ENCODE peak calls at places on chromosomes 4 and X, in five cellular contexts. One of them, this sample, is unnamed.

GRCh38 chrX:17860179-17860780 is 818 bp downstream of the RAI2 start:
- DNase-seq in B cell: no peak
- DNase-seq in A172: no peak
- DNase-seq in HFF-Myc: no peak
- DNase-seq in amniotic epithelial cell: no peak
- DNase-seq in this sample: no peak

GRCh38 chr4:21765810-21766407 is 182.7 kb downstream of the KCNIP4 start:
- DNase-seq in HFF-Myc: no peak
- DNase-seq in B cell: no peak
- DNase-seq in amniotic epithelial cell: peak
- DNase-seq in A172: peak
- DNase-seq in this sample: peak

GRCh38 chr4:118894034-118894433 is 5.4 kb downstream of the SYNPO2 start:
- DNase-seq in B cell: no peak
- DNase-seq in amniotic epithelial cell: no peak
- DNase-seq in HFF-Myc: no peak
- DNase-seq in A172: no peak
- DNase-seq in this sample: no peak

GRCh38 chr4:7029921-7030320 is 13.3 kb upstream of the TADA2B start:
- DNase-seq in B cell: peak
- DNase-seq in amniotic epithelial cell: no peak
- DNase-seq in HFF-Myc: no peak
- DNase-seq in A172: no peak
- DNase-seq in this sample: no peak

GRCh38 chr4:91840359-91840758 is 463.4 kb upstream of the GRID2 start:
- DNase-seq in amniotic epithelial cell: no peak
- DNase-seq in A172: no peak
- DNase-seq in HFF-Myc: no peak
- DNase-seq in B cell: no peak
- DNase-seq in this sample: no peak

GRCh38 chr4:139461022-139461421 is 7.1 kb downstream of the RAB33B start:
- DNase-seq in B cell: no peak
- DNase-seq in A172: peak
- DNase-seq in amniotic epithelial cell: no peak
- DNase-seq in HFF-Myc: no peak
- DNase-seq in this sample: no peak

GRCh38 chr4:150123982-150124670 is 45.9 kb downstream of the DCLK2 start:
- DNase-seq in A172: no peak
- DNase-seq in amniotic epithelial cell: no peak
- DNase-seq in HFF-Myc: no peak
- DNase-seq in B cell: no peak
- DNase-seq in this sample: no peak

GRCh38 chr4:109046549-109047171 is 255.8 kb downstream of the COL25A1 start:
- DNase-seq in HFF-Myc: no peak
- DNase-seq in B cell: no peak
- DNase-seq in A172: peak
- DNase-seq in amniotic epithelial cell: peak
- DNase-seq in this sample: peak

GRCh38 chr4:3043272-3044020 is 30.9 kb downstream of the HTT-AS start:
- DNase-seq in amniotic epithelial cell: no peak
- DNase-seq in B cell: no peak
- DNase-seq in HFF-Myc: no peak
- DNase-seq in A172: no peak
- DNase-seq in this sample: no peak

GRCh38 chr4:147768113-147768512 is 36.2 kb downstream of the ARHGAP10 start:
- DNase-seq in B cell: no peak
- DNase-seq in amniotic epithelial cell: peak
- DNase-seq in HFF-Myc: no peak
- DNase-seq in A172: peak
- DNase-seq in this sample: no peak

GRCh38 chr4:83219344-83219990 is 65.1 kb downstream of the COQ2 start:
- DNase-seq in A172: peak
- DNase-seq in HFF-Myc: no peak
- DNase-seq in amniotic epithelial cell: no peak
- DNase-seq in B cell: peak
- DNase-seq in this sample: no peak

GRCh38 chr4:107853444-107854325 is 29.0 kb downstream of the SGMS2 start:
- DNase-seq in HFF-Myc: no peak
- DNase-seq in B cell: no peak
- DNase-seq in A172: peak
- DNase-seq in amniotic epithelial cell: peak
- DNase-seq in this sample: no peak

GRCh38 chrX:40140706-40141499 is 43.1 kb upstream of the BCOR start:
- DNase-seq in HFF-Myc: no peak
- DNase-seq in amniotic epithelial cell: peak
- DNase-seq in A172: no peak
- DNase-seq in B cell: no peak
- DNase-seq in this sample: no peak

GRCh38 chrX:55839480-55839879 is 121.9 kb downstream of the RRAGB start:
- DNase-seq in B cell: no peak
- DNase-seq in HFF-Myc: no peak
- DNase-seq in amniotic epithelial cell: no peak
- DNase-seq in A172: no peak
- DNase-seq in this sample: no peak

GRCh38 chrX:115900425-115900824 is 270.1 kb upstream of the AGTR2 start:
- DNase-seq in HFF-Myc: no peak
- DNase-seq in B cell: no peak
- DNase-seq in amniotic epithelial cell: no peak
- DNase-seq in A172: no peak
- DNase-seq in this sample: no peak

GRCh38 chr4:3407171-3407771 is 34.5 kb upstream of the HGFAC start:
- DNase-seq in HFF-Myc: no peak
- DNase-seq in A172: no peak
- DNase-seq in B cell: no peak
- DNase-seq in amniotic epithelial cell: no peak
- DNase-seq in this sample: no peak

GRCh38 chr4:158163941-158164665 is 8.7 kb downstream of the GASK1B start:
- DNase-seq in HFF-Myc: no peak
- DNase-seq in amniotic epithelial cell: peak
- DNase-seq in A172: no peak
- DNase-seq in B cell: no peak
- DNase-seq in this sample: no peak

GRCh38 chrX:72371405-72371804 is 65.7 kb upstream of the CITED1 start:
- DNase-seq in A172: no peak
- DNase-seq in HFF-Myc: no peak
- DNase-seq in B cell: no peak
- DNase-seq in amniotic epithelial cell: no peak
- DNase-seq in this sample: no peak

GRCh38 chr4:60724623-60725022 is 475.5 kb upstream of the ADGRL3 start:
- DNase-seq in HFF-Myc: peak
- DNase-seq in B cell: no peak
- DNase-seq in A172: peak
- DNase-seq in amniotic epithelial cell: peak
- DNase-seq in this sample: peak

GRCh38 chr4:183360161-183360919 is 38.1 kb upstream of the CLDN24 start:
- DNase-seq in A172: peak
- DNase-seq in HFF-Myc: no peak
- DNase-seq in B cell: no peak
- DNase-seq in amniotic epithelial cell: peak
- DNase-seq in this sample: no peak

GRCh38 chr4:108036252-108036651 is 46.6 kb downstream of the HADH start:
- DNase-seq in B cell: no peak
- DNase-seq in amniotic epithelial cell: no peak
- DNase-seq in A172: no peak
- DNase-seq in HFF-Myc: no peak
- DNase-seq in this sample: no peak

GRCh38 chrX:17740137-17741122 is 3.1 kb downstream of the SCML1 start:
- DNase-seq in A172: no peak
- DNase-seq in HFF-Myc: no peak
- DNase-seq in B cell: no peak
- DNase-seq in amniotic epithelial cell: no peak
- DNase-seq in this sample: no peak

GRCh38 chr4:182944484-182945227 is 27.5 kb upstream of the DCTD start:
- DNase-seq in A172: no peak
- DNase-seq in amniotic epithelial cell: no peak
- DNase-seq in B cell: no peak
- DNase-seq in HFF-Myc: no peak
- DNase-seq in this sample: no peak

GRCh38 chr4:3716034-3716875 is 49.9 kb upstream of the ADRA2C start:
- DNase-seq in B cell: no peak
- DNase-seq in HFF-Myc: no peak
- DNase-seq in A172: no peak
- DNase-seq in amniotic epithelial cell: no peak
- DNase-seq in this sample: no peak

GRCh38 chr4:13436962-13437361 is 47.2 kb downstream of the RAB28 start:
- DNase-seq in amniotic epithelial cell: no peak
- DNase-seq in HFF-Myc: no peak
- DNase-seq in B cell: no peak
- DNase-seq in A172: no peak
- DNase-seq in this sample: no peak

GRCh38 chrX:22118161-22118830 is 86.2 kb downstream of the PHEX start:
- DNase-seq in B cell: no peak
- DNase-seq in amniotic epithelial cell: peak
- DNase-seq in HFF-Myc: no peak
- DNase-seq in A172: no peak
- DNase-seq in this sample: no peak

GRCh38 chrX:9597361-9598035 is 132.6 kb downstream of the TBL1X start:
- DNase-seq in A172: no peak
- DNase-seq in HFF-Myc: no peak
- DNase-seq in amniotic epithelial cell: no peak
- DNase-seq in B cell: no peak
- DNase-seq in this sample: no peak

This sample was measured in fibroblast of the conjunctiva.